ENCODE peak calls at places on chromosomes 4 and X, in six cellular contexts. U, M, N, L, R and D are unnamed samples.

GRCh38 chr4:136457577-136457976 is 1074.7 kb downstream of the PCDH18 start:
- DNase-seq in M (no peak), N (no peak), L (no peak), U (no peak), R (no peak), D (no peak)

GRCh38 chr4:99394913-99395312 is 40.2 kb downstream of the ADH7 start:
- DNase-seq in R (peak; percentile 71), L (no peak), M (no peak), U (no peak), N (no peak), D (no peak)

GRCh38 chr4:21507439-21507838 is 441.1 kb downstream of the KCNIP4 start:
- DNase-seq in U (peak; percentile 46), M (no peak), R (peak; percentile 40), L (no peak), N (no peak), D (no peak)

GRCh38 chrX:119093991-119094741 is 21.4 kb downstream of the CT47C1 start:
- DNase-seq in N (no peak), L (no peak), M (no peak), U (no peak), R (peak; percentile 68), D (no peak)

GRCh38 chr4:65623509-65623908 is 46.8 kb downstream of the EPHA5 start:
- DNase-seq in N (no peak), U (no peak), M (no peak), L (no peak), R (peak; percentile 81), D (no peak)

GRCh38 chr4:22385615-22386014 is 130.3 kb downstream of the ADGRA3 start:
- DNase-seq in R (peak; percentile 68), L (no peak), U (no peak), M (no peak), N (no peak), D (no peak)

GRCh38 chr4:113278324-113278934 is 229.0 kb downstream of the ANK2 start:
- DNase-seq in N (peak; percentile 57), L (peak; percentile 34), R (peak; percentile 86), U (peak; percentile 93), M (peak; percentile 87), D (peak; percentile 66)

GRCh38 chr4:120694973-120695372 is 227.6 kb downstream of the PRDM5 start:
- DNase-seq in U (no peak), N (no peak), M (no peak), L (no peak), R (peak; percentile 49), D (peak; percentile 52)

GRCh38 chrX:122641136-122641535 is 542.9 kb upstream of the GRIA3 start:
- DNase-seq in U (no peak), L (no peak), R (peak; percentile 60), N (no peak), M (no peak), D (no peak)

GRCh38 chrX:128992107-128992971 is 531.0 kb downstream of the SMARCA1 start:
- DNase-seq in U (peak; percentile 38), N (no peak), L (no peak), R (no peak), M (no peak), D (no peak)

GRCh38 chr4:156968479-156968984 is 3.1 kb downstream of the PDGFC start:
- DNase-seq in R (peak; percentile 81), M (peak; percentile 79), U (peak; percentile 85), N (peak; percentile 63), L (peak; percentile 17), D (peak; percentile 84)

GRCh38 chrX:154661200-154661599 is 7.8 kb upstream of the CTAG2 start:
- DNase-seq in R (no peak), L (no peak), U (no peak), M (no peak), N (no peak), D (no peak)

GRCh38 chr4:94208268-94208667 is 603 bp downstream of the SMARCAD1 start:
- DNase-seq in L (no peak), U (no peak), R (peak; percentile 38), M (no peak), N (no peak), D (no peak)

GRCh38 chr4:108744307-108744706 is 18.5 kb downstream of the ETNPPL start:
- DNase-seq in L (no peak), U (no peak), R (no peak), M (no peak), N (no peak), D (no peak)

GRCh38 chr4:139815646-139816601 is 150.3 kb downstream of the MGST2 start:
- DNase-seq in L (no peak), R (peak; percentile 94), N (no peak), U (peak; percentile 80), M (peak; percentile 81), D (no peak)

GRCh38 chr4:73692284-73692683 is 48.1 kb upstream of the CXCL8 start:
- DNase-seq in N (no peak), M (no peak), U (no peak), L (no peak), R (peak; percentile 61), D (no peak)

GRCh38 chr4:128285085-128286023 is 2.3 kb downstream of the PGRMC2 start:
- DNase-seq in L (no peak), M (no peak), U (no peak), R (peak; percentile 85), N (no peak), D (no peak)

GRCh38 chr4:73152893-73153292 is 83.4 kb upstream of the COX18 start:
- DNase-seq in M (no peak), N (no peak), R (peak; percentile 20), U (no peak), L (no peak), D (no peak)

GRCh38 chrX:150429577-150429976 is 66.5 kb downstream of the MAMLD1 start:
- DNase-seq in L (no peak), M (no peak), R (peak; percentile 73), N (no peak), U (no peak), D (no peak)

GRCh38 chr4:76197971-76198410 is 15.6 kb downstream of the SCARB2 start:
- DNase-seq in N (no peak), L (peak; percentile 48), U (no peak), M (peak; percentile 87), R (peak; percentile 77), D (peak; percentile 52)

GRCh38 chr4:152971053-152971452 is 34.9 kb downstream of the FHDC1 start:
- DNase-seq in M (no peak), U (no peak), R (no peak), L (no peak), N (no peak), D (no peak)

GRCh38 chr4:83118869-83119268 is 4.3 kb upstream of the PLAC8 start:
- DNase-seq in L (no peak), M (no peak), U (no peak), R (no peak), N (no peak), D (no peak)

GRCh38 chr4:83115656-83116285 is 1.2 kb upstream of the PLAC8 start:
- DNase-seq in L (no peak), M (no peak), N (no peak), R (no peak), U (peak; percentile 60), D (peak; percentile 17)

GRCh38 chr4:83125738-83126141 is 11.2 kb upstream of the PLAC8 start:
- DNase-seq in L (peak; percentile 37), R (no peak), M (no peak), U (no peak), N (no peak), D (no peak)

GRCh38 chr4:83124079-83124780 is 9.7 kb upstream of the PLAC8 start:
- DNase-seq in N (no peak), M (no peak), U (no peak), L (peak; percentile 44), R (no peak), D (no peak)

GRCh38 chr4:83121246-83121645 is 6.7 kb upstream of the PLAC8 start:
- DNase-seq in M (no peak), R (no peak), N (no peak), U (no peak), L (no peak), D (no peak)
- H3K4me1 ChIP-seq in M (no peaks in the 10 kb centered on the region), R (no peaks in the 10 kb centered on the region), N (no peaks in the 10 kb centered on the region), U (no peaks in the 10 kb centered on the region), L (no peaks in the 10 kb centered on the region), D (no peaks in the 10 kb centered on the region)

DNA sequence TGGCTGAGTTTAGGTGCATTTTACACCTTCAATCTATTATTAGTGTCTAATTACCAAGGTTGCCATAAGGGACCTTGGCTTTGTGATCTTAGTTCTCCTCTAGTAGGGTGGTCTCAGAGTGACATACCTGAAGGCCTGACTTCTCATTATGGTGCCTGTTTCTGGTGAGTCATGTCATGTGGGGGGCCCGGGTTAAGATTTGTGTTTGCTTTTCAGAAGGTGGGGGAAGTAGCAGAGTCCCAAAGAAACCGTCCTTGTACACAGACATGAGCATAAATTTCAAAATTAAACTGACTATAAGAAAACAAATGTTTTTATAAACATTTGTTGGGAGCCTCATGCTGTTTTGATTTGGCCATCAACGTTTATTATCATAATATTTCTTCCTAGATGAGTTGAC is 74.5 kb downstream of the HHIP start:
- DNase-seq in U (no peak), M (no peak), N (no peak), L (no peak), R (no peak), D (no peak)
- H3K36me3 ChIP-seq in U (no peaks in the 10 kb centered on the region), M (no peaks in the 10 kb centered on the region), N (no peaks in the 10 kb centered on the region), L (no peaks in the 10 kb centered on the region), R (no peaks in the 10 kb centered on the region), D (no peaks in the 10 kb centered on the region)

DNA sequence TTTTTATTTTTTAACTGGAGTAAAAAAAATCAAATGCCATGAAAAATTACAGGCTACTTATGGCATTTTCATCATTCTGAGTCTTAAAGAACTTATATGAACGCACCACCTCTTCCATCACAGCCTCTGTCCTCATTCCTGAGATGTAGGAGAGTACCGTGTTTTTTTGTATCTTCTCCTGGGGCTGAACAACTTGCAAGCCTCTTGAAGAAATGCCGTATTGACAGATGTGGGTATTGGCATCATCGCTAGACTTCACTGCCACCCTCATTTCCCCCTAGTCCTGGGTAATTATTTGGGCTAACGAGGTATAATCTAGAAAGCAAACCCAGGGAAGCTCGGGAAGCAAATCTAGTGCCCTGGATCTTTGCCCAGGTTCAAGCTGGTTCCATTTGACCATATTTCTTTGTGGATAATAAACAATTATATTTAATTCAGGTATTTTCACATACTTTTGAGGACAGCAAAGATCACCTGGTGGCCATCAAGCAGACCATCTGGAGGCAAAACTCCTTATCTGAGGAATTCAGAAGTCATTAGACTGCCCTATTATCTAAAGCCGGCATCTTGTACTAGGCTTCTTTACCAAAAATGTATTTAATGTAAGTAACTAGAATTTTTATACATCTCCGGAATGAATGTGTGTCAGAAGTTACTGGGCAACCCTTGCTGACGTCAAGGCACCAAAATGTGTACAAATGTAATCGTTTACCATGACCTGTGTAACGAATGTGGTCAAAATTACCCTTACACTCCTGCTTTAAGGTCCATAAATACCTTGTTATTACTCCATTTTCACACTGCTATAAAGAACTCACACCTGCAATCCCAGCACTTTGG is 55.9 kb upstream of the WDR19 start:
- DNase-seq in N (no peak), U (no peak), R (no peak), M (no peak), L (no peak), D (no peak)
- H3K4me3 ChIP-seq in N (no peak overlapping the region), U (no peak overlapping the region), R (no peak overlapping the region), M (no peak overlapping the region), L (no peak overlapping the region), D (no peak overlapping the region)

GRCh38 chr4:26860922-26861433 is 337 bp downstream of the STIM2 start:
- DNase-seq in U (peak; percentile 54), N (peak; percentile 81), L (peak; percentile 54), R (peak; percentile 83), M (peak; percentile 57), D (peak; percentile 60)

GRCh38 chr4:26861434-26862186 is 969 bp downstream of the STIM2 start:
- DNase-seq in U (peak; percentile 79), M (peak; percentile 30), R (peak; percentile 82), N (peak; percentile 80), L (peak; percentile 84), D (peak; percentile 71)

GRCh38 chr4:26860157-26860921 is at the start of gene STIM2:
- DNase-seq in N (peak; percentile 99), L (peak; percentile 95), R (peak; percentile 98), U (peak; percentile 97), M (peak; percentile 96), D (peak; percentile 97)

GRCh38 chr4:26863512-26863911 is 2.9 kb downstream of the STIM2 start:
- DNase-seq in R (no peak), N (no peak), U (no peak), L (no peak), M (no peak), D (peak; percentile 38)

GRCh38 chr4:26862381-26862915 is 1.8 kb downstream of the STIM2 start:
- DNase-seq in R (peak; percentile 24), M (no peak), L (no peak), U (no peak), N (no peak), D (no peak)
- H3K4me1 ChIP-seq in R (peaks cover 28% of the 10 kb centered on the region), M (peaks cover 30% of the 10 kb centered on the region), L (no peaks in the 10 kb centered on the region), U (peaks cover 44% of the 10 kb centered on the region), N (peaks cover 41% of the 10 kb centered on the region), D (peaks cover 38% of the 10 kb centered on the region)